ENCODE peak calls at places on chromosomes 3 and 15, in eight cellular contexts. One of them, this sample, is unnamed.

GRCh38 chr15:67783303-67783702 is 42.0 kb upstream of the SKOR1 start:
- DNase-seq in heart left ventricle: no peak
- DNase-seq in tibial nerve: no peak
- DNase-seq in HL-60: peak
- DNase-seq in GM06990: peak
- DNase-seq in lower lobe of right lung: no peak
- DNase-seq in DMS79 treated with DMSO at 0.1 percent for 48 hours: no peak
- DNase-seq in occipital lobe: no peak
- DNase-seq in this sample: no peak

GRCh38 chr3:133408961-133409360 is 9.1 kb downstream of the BFSP2 start:
- DNase-seq in heart left ventricle: no peak
- DNase-seq in tibial nerve: no peak
- DNase-seq in HL-60: no peak
- DNase-seq in GM06990: no peak
- DNase-seq in lower lobe of right lung: no peak
- DNase-seq in DMS79 treated with DMSO at 0.1 percent for 48 hours: no peak
- DNase-seq in occipital lobe: no peak
- DNase-seq in this sample: no peak

GRCh38 chr15:29139540-29140459 is 129.8 kb downstream of the NSMCE3 start:
- DNase-seq in heart left ventricle: no peak
- DNase-seq in tibial nerve: peak
- DNase-seq in HL-60: peak
- DNase-seq in GM06990: peak
- DNase-seq in lower lobe of right lung: no peak
- DNase-seq in DMS79 treated with DMSO at 0.1 percent for 48 hours: no peak
- DNase-seq in occipital lobe: no peak
- DNase-seq in this sample: peak

GRCh38 chr3:141442421-141442820 is 44.4 kb upstream of the RASA2 start:
- DNase-seq in heart left ventricle: no peak
- DNase-seq in tibial nerve: no peak
- DNase-seq in HL-60: no peak
- DNase-seq in GM06990: no peak
- DNase-seq in lower lobe of right lung: no peak
- DNase-seq in DMS79 treated with DMSO at 0.1 percent for 48 hours: no peak
- DNase-seq in occipital lobe: no peak
- DNase-seq in this sample: no peak

GRCh38 chr3:107877936-107878335 is 212.9 kb downstream of the CD47 start:
- DNase-seq in heart left ventricle: no peak
- DNase-seq in tibial nerve: no peak
- DNase-seq in HL-60: no peak
- DNase-seq in GM06990: no peak
- DNase-seq in lower lobe of right lung: no peak
- DNase-seq in DMS79 treated with DMSO at 0.1 percent for 48 hours: no peak
- DNase-seq in occipital lobe: no peak
- DNase-seq in this sample: no peak

GRCh38 chr3:43055806-43056770 is 49.8 kb downstream of the POMGNT2 start:
- DNase-seq in heart left ventricle: no peak
- DNase-seq in tibial nerve: no peak
- DNase-seq in HL-60: no peak
- DNase-seq in GM06990: no peak
- DNase-seq in lower lobe of right lung: no peak
- DNase-seq in DMS79 treated with DMSO at 0.1 percent for 48 hours: no peak
- DNase-seq in occipital lobe: no peak
- DNase-seq in this sample: no peak

GRCh38 chr3:23649502-23649901 is 156.3 kb upstream of the UBE2E1 start:
- DNase-seq in heart left ventricle: no peak
- DNase-seq in tibial nerve: no peak
- DNase-seq in HL-60: no peak
- DNase-seq in GM06990: no peak
- DNase-seq in lower lobe of right lung: no peak
- DNase-seq in DMS79 treated with DMSO at 0.1 percent for 48 hours: no peak
- DNase-seq in occipital lobe: no peak
- DNase-seq in this sample: no peak

GRCh38 chr3:82355228-82355627 is 593.8 kb upstream of the GBE1 start:
- DNase-seq in heart left ventricle: no peak
- DNase-seq in tibial nerve: no peak
- DNase-seq in HL-60: no peak
- DNase-seq in GM06990: no peak
- DNase-seq in lower lobe of right lung: no peak
- DNase-seq in DMS79 treated with DMSO at 0.1 percent for 48 hours: no peak
- DNase-seq in occipital lobe: no peak
- DNase-seq in this sample: no peak

GRCh38 chr3:9036327-9037112 is 73.2 kb upstream of the RAD18 start:
- DNase-seq in heart left ventricle: peak
- DNase-seq in tibial nerve: peak
- DNase-seq in HL-60: no peak
- DNase-seq in GM06990: no peak
- DNase-seq in lower lobe of right lung: no peak
- DNase-seq in DMS79 treated with DMSO at 0.1 percent for 48 hours: no peak
- DNase-seq in occipital lobe: no peak
- DNase-seq in this sample: no peak

GRCh38 chr3:15791525-15791924 is 6.3 kb downstream of the ANKRD28 start:
- DNase-seq in heart left ventricle: no peak
- DNase-seq in tibial nerve: no peak
- DNase-seq in HL-60: no peak
- DNase-seq in GM06990: no peak
- DNase-seq in lower lobe of right lung: no peak
- DNase-seq in DMS79 treated with DMSO at 0.1 percent for 48 hours: no peak
- DNase-seq in occipital lobe: no peak
- DNase-seq in this sample: no peak

GRCh38 chr3:23183731-23184130 is 19.4 kb upstream of the UBE2E2 start:
- DNase-seq in heart left ventricle: peak
- DNase-seq in tibial nerve: no peak
- DNase-seq in HL-60: no peak
- DNase-seq in GM06990: no peak
- DNase-seq in lower lobe of right lung: no peak
- DNase-seq in DMS79 treated with DMSO at 0.1 percent for 48 hours: no peak
- DNase-seq in occipital lobe: no peak
- DNase-seq in this sample: no peak

GRCh38 chr15:69035205-69035917 is 20.9 kb downstream of the NOX5 start:
- DNase-seq in heart left ventricle: no peak
- DNase-seq in tibial nerve: no peak
- DNase-seq in HL-60: peak
- DNase-seq in GM06990: no peak
- DNase-seq in lower lobe of right lung: no peak
- DNase-seq in DMS79 treated with DMSO at 0.1 percent for 48 hours: no peak
- DNase-seq in occipital lobe: no peak
- DNase-seq in this sample: no peak

GRCh38 chr3:147793841-147794240 is 384.7 kb downstream of the ZIC1 start:
- DNase-seq in heart left ventricle: no peak
- DNase-seq in tibial nerve: no peak
- DNase-seq in HL-60: no peak
- DNase-seq in GM06990: no peak
- DNase-seq in lower lobe of right lung: no peak
- DNase-seq in DMS79 treated with DMSO at 0.1 percent for 48 hours: no peak
- DNase-seq in occipital lobe: no peak
- DNase-seq in this sample: no peak

GRCh38 chr3:24519368-24520100 is 24.9 kb upstream of the THRB start:
- DNase-seq in heart left ventricle: peak
- DNase-seq in tibial nerve: no peak
- DNase-seq in HL-60: no peak
- DNase-seq in GM06990: no peak
- DNase-seq in lower lobe of right lung: no peak
- DNase-seq in DMS79 treated with DMSO at 0.1 percent for 48 hours: no peak
- DNase-seq in occipital lobe: no peak
- DNase-seq in this sample: no peak

GRCh38 chr15:95162069-95162468 is 930.7 kb downstream of the MCTP2 start:
- DNase-seq in heart left ventricle: no peak
- DNase-seq in tibial nerve: no peak
- DNase-seq in HL-60: no peak
- DNase-seq in GM06990: no peak
- DNase-seq in lower lobe of right lung: no peak
- DNase-seq in DMS79 treated with DMSO at 0.1 percent for 48 hours: no peak
- DNase-seq in occipital lobe: no peak
- DNase-seq in this sample: no peak

GRCh38 chr3:53065841-53066480 is 20.1 kb upstream of the SFMBT1 start:
- DNase-seq in heart left ventricle: no peak
- DNase-seq in tibial nerve: no peak
- DNase-seq in HL-60: no peak
- DNase-seq in GM06990: no peak
- DNase-seq in lower lobe of right lung: no peak
- DNase-seq in DMS79 treated with DMSO at 0.1 percent for 48 hours: no peak
- DNase-seq in occipital lobe: no peak
- DNase-seq in this sample: no peak

GRCh38 chr3:12901631-12902045 is 60.3 kb upstream of the RPL32 start:
- DNase-seq in heart left ventricle: no peak
- DNase-seq in tibial nerve: no peak
- DNase-seq in HL-60: no peak
- DNase-seq in GM06990: no peak
- DNase-seq in lower lobe of right lung: peak
- DNase-seq in DMS79 treated with DMSO at 0.1 percent for 48 hours: no peak
- DNase-seq in occipital lobe: no peak
- DNase-seq in this sample: no peak

GRCh38 chr3:143727391-143727790 is 120.9 kb downstream of the SLC9A9 start:
- DNase-seq in heart left ventricle: no peak
- DNase-seq in tibial nerve: no peak
- DNase-seq in HL-60: no peak
- DNase-seq in GM06990: no peak
- DNase-seq in lower lobe of right lung: no peak
- DNase-seq in DMS79 treated with DMSO at 0.1 percent for 48 hours: no peak
- DNase-seq in occipital lobe: no peak
- DNase-seq in this sample: peak

GRCh38 chr3:147493065-147493464 is 83.9 kb downstream of the ZIC1 start:
- DNase-seq in heart left ventricle: no peak
- DNase-seq in tibial nerve: no peak
- DNase-seq in HL-60: no peak
- DNase-seq in GM06990: no peak
- DNase-seq in lower lobe of right lung: no peak
- DNase-seq in DMS79 treated with DMSO at 0.1 percent for 48 hours: no peak
- DNase-seq in occipital lobe: no peak
- DNase-seq in this sample: no peak

GRCh38 chr15:80576519-80577090 is 118.5 kb upstream of the ABHD17C start:
- DNase-seq in heart left ventricle: no peak
- DNase-seq in tibial nerve: no peak
- DNase-seq in HL-60: no peak
- DNase-seq in GM06990: no peak
- DNase-seq in lower lobe of right lung: no peak
- DNase-seq in DMS79 treated with DMSO at 0.1 percent for 48 hours: no peak
- DNase-seq in occipital lobe: no peak
- DNase-seq in this sample: no peak

GRCh38 chr3:82824491-82824890 is 1063.0 kb upstream of the GBE1 start:
- DNase-seq in heart left ventricle: no peak
- DNase-seq in tibial nerve: no peak
- DNase-seq in HL-60: no peak
- DNase-seq in GM06990: no peak
- DNase-seq in lower lobe of right lung: no peak
- DNase-seq in DMS79 treated with DMSO at 0.1 percent for 48 hours: no peak
- DNase-seq in occipital lobe: no peak
- DNase-seq in this sample: no peak

GRCh38 chr15:69557340-69558137 is 104.9 kb downstream of the RPLP1 start:
- DNase-seq in heart left ventricle: no peak
- DNase-seq in tibial nerve: no peak
- DNase-seq in HL-60: no peak
- DNase-seq in GM06990: no peak
- DNase-seq in lower lobe of right lung: no peak
- DNase-seq in DMS79 treated with DMSO at 0.1 percent for 48 hours: peak
- DNase-seq in occipital lobe: no peak
- DNase-seq in this sample: peak

GRCh38 chr15:73058437-73058836 is 6.2 kb downstream of the NEO1 start:
- DNase-seq in heart left ventricle: no peak
- DNase-seq in tibial nerve: no peak
- DNase-seq in HL-60: no peak
- DNase-seq in GM06990: no peak
- DNase-seq in lower lobe of right lung: no peak
- DNase-seq in DMS79 treated with DMSO at 0.1 percent for 48 hours: no peak
- DNase-seq in occipital lobe: no peak
- DNase-seq in this sample: no peak

GRCh38 chr15:91853968-91854943 is 748 bp downstream of the SLCO3A1 start:
- DNase-seq in heart left ventricle: peak
- DNase-seq in tibial nerve: no peak
- DNase-seq in HL-60: peak
- DNase-seq in GM06990: no peak
- DNase-seq in lower lobe of right lung: peak
- DNase-seq in DMS79 treated with DMSO at 0.1 percent for 48 hours: no peak
- DNase-seq in occipital lobe: no peak
- DNase-seq in this sample: no peak

GRCh38 chr3:42503251-42503924 is 945 bp downstream of the VIPR1 start:
- DNase-seq in heart left ventricle: peak
- DNase-seq in tibial nerve: no peak
- DNase-seq in HL-60: no peak
- DNase-seq in GM06990: no peak
- DNase-seq in lower lobe of right lung: no peak
- DNase-seq in DMS79 treated with DMSO at 0.1 percent for 48 hours: no peak
- DNase-seq in occipital lobe: no peak
- DNase-seq in this sample: no peak

GRCh38 chr3:143443851-143444331 is 324.3 kb downstream of the CHST2 start:
- DNase-seq in heart left ventricle: peak
- DNase-seq in tibial nerve: no peak
- DNase-seq in HL-60: peak
- DNase-seq in GM06990: no peak
- DNase-seq in lower lobe of right lung: peak
- DNase-seq in DMS79 treated with DMSO at 0.1 percent for 48 hours: no peak
- DNase-seq in occipital lobe: no peak
- DNase-seq in this sample: no peak

GRCh38 chr3:5007873-5008272 is 28.6 kb downstream of the BHLHE40 start:
- DNase-seq in heart left ventricle: no peak
- DNase-seq in tibial nerve: no peak
- DNase-seq in HL-60: no peak
- DNase-seq in GM06990: peak
- DNase-seq in lower lobe of right lung: no peak
- DNase-seq in DMS79 treated with DMSO at 0.1 percent for 48 hours: no peak
- DNase-seq in occipital lobe: no peak
- DNase-seq in this sample: no peak

GRCh38 chr3:57226156-57226555 is 1.4 kb upstream of the APPL1 start:
- DNase-seq in heart left ventricle: no peak
- DNase-seq in tibial nerve: no peak
- DNase-seq in HL-60: peak
- DNase-seq in GM06990: no peak
- DNase-seq in lower lobe of right lung: no peak
- DNase-seq in DMS79 treated with DMSO at 0.1 percent for 48 hours: no peak
- DNase-seq in occipital lobe: no peak
- DNase-seq in this sample: no peak

GRCh38 chr3:105375750-105376511 is 9.2 kb downstream of the ALCAM start:
- DNase-seq in heart left ventricle: no peak
- DNase-seq in tibial nerve: no peak
- DNase-seq in HL-60: no peak
- DNase-seq in GM06990: no peak
- DNase-seq in lower lobe of right lung: no peak
- DNase-seq in DMS79 treated with DMSO at 0.1 percent for 48 hours: no peak
- DNase-seq in occipital lobe: no peak
- DNase-seq in this sample: no peak

GRCh38 chr15:95410757-95411156 is 919.7 kb upstream of the NR2F2 start:
- DNase-seq in heart left ventricle: no peak
- DNase-seq in tibial nerve: no peak
- DNase-seq in HL-60: no peak
- DNase-seq in GM06990: no peak
- DNase-seq in lower lobe of right lung: no peak
- DNase-seq in DMS79 treated with DMSO at 0.1 percent for 48 hours: no peak
- DNase-seq in occipital lobe: no peak
- DNase-seq in this sample: no peak

GRCh38 chr3:80586338-80586737 is 818.5 kb upstream of the ROBO1 start:
- DNase-seq in heart left ventricle: no peak
- DNase-seq in tibial nerve: no peak
- DNase-seq in HL-60: no peak
- DNase-seq in GM06990: no peak
- DNase-seq in lower lobe of right lung: no peak
- DNase-seq in DMS79 treated with DMSO at 0.1 percent for 48 hours: no peak
- DNase-seq in occipital lobe: no peak
- DNase-seq in this sample: no peak

GRCh38 chr15:48748535-48748934 is 62.3 kb downstream of the CEP152 start:
- DNase-seq in heart left ventricle: no peak
- DNase-seq in tibial nerve: no peak
- DNase-seq in HL-60: no peak
- DNase-seq in GM06990: no peak
- DNase-seq in lower lobe of right lung: no peak
- DNase-seq in DMS79 treated with DMSO at 0.1 percent for 48 hours: no peak
- DNase-seq in occipital lobe: no peak
- DNase-seq in this sample: no peak

GRCh38 chr3:8607285-8608040 is 37.1 kb downstream of the SSUH2 start:
- DNase-seq in heart left ventricle: peak
- DNase-seq in tibial nerve: no peak
- DNase-seq in HL-60: no peak
- DNase-seq in GM06990: no peak
- DNase-seq in lower lobe of right lung: no peak
- DNase-seq in DMS79 treated with DMSO at 0.1 percent for 48 hours: no peak
- DNase-seq in occipital lobe: no peak
- DNase-seq in this sample: peak

GRCh38 chr3:135944831-135945230 is 20.7 kb upstream of the PPP2R3A start:
- DNase-seq in heart left ventricle: no peak
- DNase-seq in tibial nerve: no peak
- DNase-seq in HL-60: no peak
- DNase-seq in GM06990: no peak
- DNase-seq in lower lobe of right lung: no peak
- DNase-seq in DMS79 treated with DMSO at 0.1 percent for 48 hours: no peak
- DNase-seq in occipital lobe: no peak
- DNase-seq in this sample: no peak

This sample was measured in NCI-H2081.